ENCODE peak calls at places on chromosomes 2 and 18, in four cellular contexts. J, K, D and X are unnamed samples.

GRCh38 chr2:193141998-193142397 is 947.3 kb upstream of the TMEFF2 start:
- DNase-seq in J (no peak), K (no peak), D (no peak), X (no peak)

GRCh38 chr2:73970850-73971471 is 13.7 kb upstream of the TET3 start:
- DNase-seq in J (no peak), K (no peak), D (no peak), X (no peak)

GRCh38 chr2:60486067-60486466 is 67.4 kb downstream of the BCL11A start:
- DNase-seq in J (no peak), K (no peak), D (no peak), X (no peak)

GRCh38 chr2:88066543-88066942 is 1.1 kb upstream of the SMYD1 start:
- DNase-seq in J (no peak), K (no peak), D (no peak), X (no peak)

GRCh38 chr2:144516417-144516980 is 3.4 kb downstream of the ZEB2 start:
- DNase-seq in J (no peak), K (peak; percentile 59), D (no peak), X (no peak)

GRCh38 chr2:224520064-224520463 is 65.1 kb downstream of the CUL3 start:
- DNase-seq in J (peak; percentile 54), K (no peak), D (no peak), X (no peak)

GRCh38 chr18:20971886-20972267 is 139.7 kb downstream of the ROCK1 start:
- DNase-seq in J (peak; percentile 53), K (no peak), D (no peak), X (no peak)

GRCh38 chr2:118237451-118237850 is 149.2 kb downstream of the INSIG2 start:
- DNase-seq in J (no peak), K (no peak), D (no peak), X (no peak)

GRCh38 chr2:147388217-147388616 is 456.6 kb upstream of the ACVR2A start:
- DNase-seq in J (no peak), K (no peak), D (no peak), X (no peak)

GRCh38 chr2:142849818-142850217 is 27.6 kb upstream of the KYNU start:
- DNase-seq in J (peak; percentile 20), K (no peak), D (no peak), X (no peak)

GRCh38 chr2:109185338-109185737 is 56.3 kb downstream of the SH3RF3 start:
- DNase-seq in J (no peak), K (no peak), D (no peak), X (no peak)

GRCh38 chr2:218982312-218983262 is 2.4 kb downstream of the FEV start:
- DNase-seq in J (no peak), K (peak; percentile 48), D (no peak), X (no peak)

GRCh38 chr2:237441605-237442004 is 27.6 kb upstream of the COL6A3 start:
- DNase-seq in J (peak; percentile 62), K (peak; percentile 66), D (no peak), X (no peak)

GRCh38 chr2:238979636-238980035 is 131.8 kb downstream of the TWIST2 start:
- DNase-seq in J (no peak), K (no peak), D (no peak), X (no peak)

GRCh38 chr2:46913471-46914381 is 1.9 kb downstream of the MCFD2 start:
- DNase-seq in J (peak; percentile 69), K (no peak), D (no peak), X (no peak)

GRCh38 chr2:178256382-178257053 is 62.2 kb downstream of the OSBPL6 start:
- DNase-seq in J (no peak), K (no peak), D (no peak), X (no peak)

GRCh38 chr2:197707316-197708213 is 2.4 kb downstream of the MARS2 start:
- DNase-seq in J (peak; percentile 44), K (no peak), D (no peak), X (no peak)

GRCh38 chr2:171574149-171574795 is 52.0 kb downstream of the CYBRD1 start:
- DNase-seq in J (peak; percentile 68), K (peak; percentile 82), D (peak; percentile 62), X (peak; percentile 81)

GRCh38 chr18:78595453-78595852 is 384.2 kb upstream of the SALL3 start:
- DNase-seq in J (no peak), K (no peak), D (no peak), X (no peak)

GRCh38 chr2:233053928-233054774 is 6.0 kb upstream of the INPP5D start:
- DNase-seq in J (peak; percentile 38), K (peak; percentile 71), D (peak; percentile 37), X (peak; percentile 70)

GRCh38 chr2:157952548-157952947 is 76.4 kb upstream of the ACVR1 start:
- DNase-seq in J (no peak), K (no peak), D (no peak), X (no peak)

GRCh38 chr2:178819147-178819875 is 12.1 kb upstream of the TTN start:
- DNase-seq in J (no peak), K (no peak), D (no peak), X (no peak)

GRCh38 chr2:241399941-241400922 is 44.1 kb downstream of the FARP2 start:
- DNase-seq in J (no peak), K (no peak), D (no peak), X (no peak)
- H3K27ac ChIP-seq in J (no peak overlapping the region), K (no peak overlapping the region), D (no peak overlapping the region), X (no peak overlapping the region)

DNA sequence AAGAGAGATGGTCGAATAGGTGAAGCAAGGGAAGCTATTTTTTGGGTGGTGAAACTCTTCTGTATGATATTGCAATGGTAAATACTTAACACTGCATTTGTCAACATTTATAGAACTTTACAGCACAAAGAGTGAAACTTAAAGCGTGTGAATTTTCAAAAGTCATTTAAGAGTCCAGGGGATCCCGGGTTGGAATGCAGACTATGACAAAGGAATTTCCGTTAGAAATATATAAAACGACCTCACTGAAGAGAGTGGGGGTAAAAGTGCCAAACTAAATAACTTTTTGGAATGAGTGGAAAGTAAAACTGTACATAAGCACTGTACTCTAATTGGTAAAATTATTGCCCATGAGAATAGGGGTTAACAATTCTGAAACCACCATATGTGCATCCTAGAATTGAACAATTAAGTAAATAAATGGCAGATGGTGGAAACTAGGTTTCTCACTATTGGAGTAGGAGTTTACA is 191.0 kb upstream of the FN1 start:
- DNase-seq in J (peak; percentile 57), K (no peak), D (no peak), X (no peak)
- H3K4me3 ChIP-seq in J (no peak overlapping the region), K (no peak overlapping the region), D (no peak overlapping the region), X (no peak overlapping the region)

GRCh38 chr2:98716786-98717185 is 14.1 kb downstream of the MGAT4A start:
- DNase-seq in J (no peak), K (no peak), D (no peak), X (no peak)
- TF ChIP-seq CTCF in J (no peak), K (no peak), D (no peak), X (no peak)

GRCh38 chr18:48064978-48065600 is 134.6 kb upstream of the SMAD2 start:
- DNase-seq in J (no peak), K (peak; percentile 30), D (no peak), X (no peak)
- H3K27ac ChIP-seq in J (no peak overlapping the region), K (peak overlapping the region; percentile 1), D (no peak overlapping the region), X (no peak overlapping the region)

GRCh38 chr2:230668184-230668938 is 44.3 kb upstream of the CAB39 start:
- DNase-seq in J (no peak), K (no peak), D (no peak), X (no peak)
- H3K4me3 ChIP-seq in J (no peak overlapping the region), K (no peak overlapping the region), D (no peak overlapping the region), X (no peak overlapping the region)

DNA sequence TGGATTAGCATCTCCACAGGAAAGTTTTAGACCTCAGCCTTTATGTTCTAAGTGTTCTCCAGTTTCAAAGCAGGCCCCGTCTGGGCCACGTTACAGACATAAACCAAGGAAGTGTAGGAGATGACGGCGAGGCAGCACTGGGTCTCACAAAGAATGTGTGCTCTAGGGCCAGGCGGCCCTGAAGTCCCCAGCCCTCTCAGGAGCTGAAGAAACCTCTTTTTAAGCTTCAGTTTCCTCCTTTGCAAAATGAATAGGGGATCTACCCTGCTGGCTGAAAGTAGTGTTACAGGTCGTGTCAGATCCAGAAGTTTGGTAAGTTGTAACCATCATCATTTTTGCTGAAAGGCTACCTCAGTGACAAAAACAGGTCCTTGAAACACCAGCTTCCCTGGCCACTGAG is 81.7 kb downstream of the SPRED2 start:
- DNase-seq in J (no peak), K (no peak), D (no peak), X (no peak)
- TF ChIP-seq CTCF in J (peak; percentile 51), K (peak; percentile 16), D (no peak), X (no peak)

DNA sequence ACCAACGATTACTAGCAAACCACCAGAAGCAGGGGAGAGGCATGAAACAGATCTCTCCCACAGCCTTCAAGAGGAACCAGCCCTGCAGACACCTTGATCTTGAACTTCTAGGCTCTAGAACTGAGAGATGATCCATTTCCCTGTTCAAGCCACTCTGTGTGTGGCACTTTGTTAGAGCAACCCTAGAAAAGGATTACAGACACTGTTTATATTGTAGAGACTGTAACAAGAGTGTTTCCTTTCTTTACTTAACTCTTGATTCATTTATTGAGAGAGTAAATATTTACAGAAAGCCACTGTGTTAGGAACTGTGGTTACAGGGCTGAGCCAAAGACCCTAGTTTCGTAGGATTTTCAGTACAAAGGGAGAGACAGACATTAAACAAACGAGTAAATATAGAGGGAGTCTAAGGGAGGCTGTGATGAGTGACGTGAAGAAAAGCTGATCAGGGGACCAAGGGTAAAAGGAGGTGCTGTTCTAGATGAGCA is 10.9 kb downstream of the CCDC68 start:
- DNase-seq in J (no peak), K (no peak), D (no peak), X (no peak)
- H3K27ac ChIP-seq in J (no peak overlapping the region), K (no peak overlapping the region), D (no peak overlapping the region), X (no peak overlapping the region)

GRCh38 chr18:79680891-79681339 is 1.3 kb downstream of the CTDP1 start:
- DNase-seq in J (no peak), K (no peak), D (no peak), X (no peak)

GRCh38 chr18:79680100-79680879 is 687 bp downstream of the CTDP1 start:
- DNase-seq in J (peak; percentile 49), K (no peak), D (no peak), X (no peak)

GRCh38 chr18:79682896-79683625 is 3.5 kb downstream of the CTDP1 start:
- DNase-seq in J (no peak), K (no peak), D (no peak), X (no peak)

GRCh38 chr18:79682481-79682880 is 2.9 kb downstream of the CTDP1 start:
- DNase-seq in J (no peak), K (no peak), D (no peak), X (no peak)

GRCh38 chr18:79681484-79682387 is 2.1 kb downstream of the CTDP1 start:
- DNase-seq in J (no peak), K (no peak), D (peak; percentile 35), X (no peak)
- H3K4me3 ChIP-seq in J (no peak overlapping the region), K (peak overlapping the region; percentile 99), D (peak overlapping the region; percentile 98), X (peak overlapping the region; percentile 97)

GRCh38 chr18:13302611-13303267 is 84.2 kb downstream of the LDLRAD4 start:
- DNase-seq in J (no peak), K (no peak), D (no peak), X (no peak)
- TF ChIP-seq CTCF in J (no peak), K (no peak), D (no peak), X (no peak)